ENCODE peak calls at places on chromosome 18, in ten cellular contexts. One of them, this sample, is unnamed.
A peak's percentile ranks its signal among the peaks of the same experiment; 100 is the strongest.

GRCh38 chr18:4017479-4017878 is 437.6 kb downstream of the DLGAP1 start:
- DNase-seq in lower leg skin: no peak
- DNase-seq in WERI-Rb-1: peak; percentile 13
- DNase-seq in heart right ventricle: no peak
- DNase-seq in AG10803: no peak
- DNase-seq in body of pancreas: no peak
- DNase-seq in cardiac muscle cell: no peak
- DNase-seq in heart left ventricle: no peak
- DNase-seq in A549: peak; percentile 54
- DNase-seq in BJ: no peak
- DNase-seq in this sample: peak; percentile 61

GRCh38 chr18:61400714-61401113 is 67.5 kb downstream of the CDH20 start:
- DNase-seq in lower leg skin: no peak
- DNase-seq in WERI-Rb-1: no peak
- DNase-seq in heart right ventricle: no peak
- DNase-seq in AG10803: peak; percentile 69
- DNase-seq in body of pancreas: no peak
- DNase-seq in cardiac muscle cell: peak; percentile 44
- DNase-seq in heart left ventricle: no peak
- DNase-seq in A549: no peak
- DNase-seq in BJ: peak; percentile 17
- DNase-seq in this sample: no peak

GRCh38 chr18:7116001-7116831 is 1.4 kb downstream of the LAMA1 start:
- DNase-seq in lower leg skin: peak; percentile 58
- DNase-seq in WERI-Rb-1: no peak
- DNase-seq in heart right ventricle: no peak
- DNase-seq in AG10803: no peak
- DNase-seq in body of pancreas: no peak
- DNase-seq in cardiac muscle cell: peak; percentile 64
- DNase-seq in heart left ventricle: no peak
- DNase-seq in A549: no peak
- DNase-seq in BJ: no peak
- DNase-seq in this sample: no peak

GRCh38 chr18:44855681-44856080 is 175.0 kb downstream of the SETBP1 start:
- DNase-seq in lower leg skin: no peak
- DNase-seq in WERI-Rb-1: no peak
- DNase-seq in heart right ventricle: no peak
- DNase-seq in AG10803: peak; percentile 31
- DNase-seq in body of pancreas: no peak
- DNase-seq in cardiac muscle cell: no peak
- DNase-seq in heart left ventricle: no peak
- DNase-seq in A549: no peak
- DNase-seq in BJ: no peak
- DNase-seq in this sample: no peak

GRCh38 chr18:63511285-63511684 is 30.9 kb upstream of the SERPINB12 start:
- DNase-seq in lower leg skin: no peak
- DNase-seq in WERI-Rb-1: peak; percentile 60
- DNase-seq in heart right ventricle: peak; percentile 17
- DNase-seq in AG10803: peak; percentile 57
- DNase-seq in body of pancreas: peak; percentile 26
- DNase-seq in cardiac muscle cell: peak; percentile 63
- DNase-seq in heart left ventricle: no peak
- DNase-seq in A549: peak; percentile 68
- DNase-seq in BJ: no peak
- DNase-seq in this sample: peak; percentile 22

GRCh38 chr18:42937434-42937833 is 178.1 kb downstream of the RIT2 start:
- DNase-seq in lower leg skin: no peak
- DNase-seq in WERI-Rb-1: no peak
- DNase-seq in heart right ventricle: no peak
- DNase-seq in AG10803: no peak
- DNase-seq in body of pancreas: no peak
- DNase-seq in cardiac muscle cell: peak; percentile 64
- DNase-seq in heart left ventricle: no peak
- DNase-seq in A549: no peak
- DNase-seq in BJ: no peak
- DNase-seq in this sample: no peak

GRCh38 chr18:6741290-6741689 is 11.8 kb downstream of the ARHGAP28 start:
- DNase-seq in lower leg skin: no peak
- DNase-seq in WERI-Rb-1: no peak
- DNase-seq in heart right ventricle: peak; percentile 36
- DNase-seq in AG10803: peak; percentile 88
- DNase-seq in body of pancreas: peak; percentile 55
- DNase-seq in cardiac muscle cell: peak; percentile 98
- DNase-seq in heart left ventricle: peak; percentile 37
- DNase-seq in A549: peak; percentile 18
- DNase-seq in BJ: peak; percentile 98
- DNase-seq in this sample: no peak

GRCh38 chr18:42051411-42051810 is 96.4 kb downstream of the PIK3C3 start:
- DNase-seq in lower leg skin: no peak
- DNase-seq in WERI-Rb-1: no peak
- DNase-seq in heart right ventricle: no peak
- DNase-seq in AG10803: no peak
- DNase-seq in body of pancreas: no peak
- DNase-seq in cardiac muscle cell: no peak
- DNase-seq in heart left ventricle: no peak
- DNase-seq in A549: no peak
- DNase-seq in BJ: no peak
- DNase-seq in this sample: no peak

GRCh38 chr18:12595571-12596255 is 62.2 kb downstream of the SPIRE1 start:
- DNase-seq in lower leg skin: no peak
- DNase-seq in WERI-Rb-1: no peak
- DNase-seq in heart right ventricle: no peak
- DNase-seq in AG10803: no peak
- DNase-seq in body of pancreas: no peak
- DNase-seq in cardiac muscle cell: no peak
- DNase-seq in heart left ventricle: no peak
- DNase-seq in A549: no peak
- DNase-seq in BJ: no peak
- DNase-seq in this sample: no peak

DNA sequence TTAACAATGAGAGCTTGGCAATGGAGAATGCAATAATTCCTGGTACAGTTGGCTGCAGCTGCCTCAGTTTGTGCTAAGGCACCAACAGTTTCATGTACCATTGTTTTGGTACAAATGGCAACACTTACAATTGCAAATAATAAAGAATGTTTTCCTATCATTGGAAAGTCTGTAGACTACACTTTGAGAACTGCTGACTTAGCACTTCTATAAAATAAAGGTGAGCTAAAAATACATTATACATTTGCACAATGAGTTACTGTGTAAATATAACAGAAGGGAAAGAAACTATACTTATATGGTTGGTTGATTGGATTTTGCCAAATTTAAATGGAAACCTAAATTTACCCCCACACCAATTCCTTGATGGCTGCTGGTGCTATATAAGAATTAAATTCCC is 44.9 kb upstream of the TWSG1 start:
- DNase-seq in lower leg skin: no peak
- DNase-seq in WERI-Rb-1: no peak
- DNase-seq in heart right ventricle: no peak
- DNase-seq in AG10803: no peak
- DNase-seq in body of pancreas: no peak
- DNase-seq in cardiac muscle cell: no peak
- DNase-seq in heart left ventricle: no peak
- DNase-seq in A549: no peak
- DNase-seq in BJ: no peak
- DNase-seq in this sample: no peak
- H3K4me3 ChIP-seq in lower leg skin: no peak overlapping the region
- H3K4me3 ChIP-seq in WERI-Rb-1: no peak overlapping the region
- H3K4me3 ChIP-seq in heart right ventricle: no peak overlapping the region
- H3K4me3 ChIP-seq in AG10803: no peak overlapping the region
- H3K4me3 ChIP-seq in body of pancreas: no peak overlapping the region
- H3K4me3 ChIP-seq in cardiac muscle cell: no peak overlapping the region
- H3K4me3 ChIP-seq in heart left ventricle: no peak overlapping the region
- H3K4me3 ChIP-seq in A549: no peak overlapping the region
- H3K4me3 ChIP-seq in BJ: no peak overlapping the region
- H3K4me3 ChIP-seq in this sample: no peak overlapping the region

GRCh38 chr18:29436459-29436858 is 1259.5 kb upstream of the CDH2 start:
- DNase-seq in lower leg skin: no peak
- DNase-seq in WERI-Rb-1: no peak
- DNase-seq in heart right ventricle: no peak
- DNase-seq in AG10803: no peak
- DNase-seq in body of pancreas: no peak
- DNase-seq in cardiac muscle cell: no peak
- DNase-seq in heart left ventricle: no peak
- DNase-seq in A549: no peak
- DNase-seq in BJ: no peak
- DNase-seq in this sample: no peak

GRCh38 chr18:29434650-29435049 is 1257.7 kb upstream of the CDH2 start:
- DNase-seq in lower leg skin: no peak
- DNase-seq in WERI-Rb-1: no peak
- DNase-seq in heart right ventricle: no peak
- DNase-seq in AG10803: peak; percentile 9
- DNase-seq in body of pancreas: no peak
- DNase-seq in cardiac muscle cell: no peak
- DNase-seq in heart left ventricle: no peak
- DNase-seq in A549: no peak
- DNase-seq in BJ: no peak
- DNase-seq in this sample: no peak

DNA sequence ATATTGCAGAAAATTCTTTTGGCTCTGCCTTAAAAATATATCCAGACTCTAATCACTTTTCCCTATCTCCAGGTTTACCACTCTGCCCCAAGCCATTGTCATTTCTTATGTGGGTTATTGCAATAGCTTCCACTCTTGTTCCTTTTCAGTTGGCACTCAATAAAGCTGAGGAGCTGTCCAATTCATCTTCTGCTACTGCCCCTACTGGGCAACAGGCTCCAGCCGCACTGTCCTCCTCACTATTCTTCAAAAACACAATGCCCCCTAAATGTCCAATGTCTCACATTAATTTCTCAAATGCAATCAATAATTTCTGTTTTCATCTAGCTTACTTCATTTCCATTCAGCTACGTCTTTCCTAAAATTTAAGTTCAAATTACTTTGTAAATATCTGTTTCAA is 1262.5 kb upstream of the CDH2 start:
- DNase-seq in lower leg skin: no peak
- DNase-seq in WERI-Rb-1: no peak
- DNase-seq in heart right ventricle: no peak
- DNase-seq in AG10803: no peak
- DNase-seq in body of pancreas: no peak
- DNase-seq in cardiac muscle cell: no peak
- DNase-seq in heart left ventricle: no peak
- DNase-seq in A549: no peak
- DNase-seq in BJ: no peak
- DNase-seq in this sample: no peak
- TF ChIP-seq CTCF in lower leg skin: no peak
- TF ChIP-seq CTCF in WERI-Rb-1: no peak
- TF ChIP-seq CTCF in heart right ventricle: no peak
- TF ChIP-seq CTCF in AG10803: peak; percentile 9
- TF ChIP-seq CTCF in body of pancreas: no peak
- TF ChIP-seq CTCF in cardiac muscle cell: peak; percentile 17
- TF ChIP-seq CTCF in heart left ventricle: no peak
- TF ChIP-seq CTCF in A549: no peak
- TF ChIP-seq CTCF in BJ: peak; percentile 18
- TF ChIP-seq CTCF in this sample: no peak

GRCh38 chr18:9823805-9824473 is 61.8 kb upstream of the TXNDC2 start:
- DNase-seq in lower leg skin: peak; percentile 56
- DNase-seq in WERI-Rb-1: no peak
- DNase-seq in heart right ventricle: no peak
- DNase-seq in AG10803: peak; percentile 79
- DNase-seq in body of pancreas: no peak
- DNase-seq in cardiac muscle cell: peak; percentile 62
- DNase-seq in heart left ventricle: no peak
- DNase-seq in A549: no peak
- DNase-seq in BJ: peak; percentile 28
- DNase-seq in this sample: no peak

GRCh38 chr18:9826666-9827065 is 59.1 kb upstream of the TXNDC2 start:
- DNase-seq in lower leg skin: peak; percentile 54
- DNase-seq in WERI-Rb-1: no peak
- DNase-seq in heart right ventricle: no peak
- DNase-seq in AG10803: no peak
- DNase-seq in body of pancreas: no peak
- DNase-seq in cardiac muscle cell: no peak
- DNase-seq in heart left ventricle: no peak
- DNase-seq in A549: no peak
- DNase-seq in BJ: no peak
- DNase-seq in this sample: no peak

GRCh38 chr18:9824862-9825479 is 60.8 kb upstream of the TXNDC2 start:
- DNase-seq in lower leg skin: peak; percentile 82
- DNase-seq in WERI-Rb-1: no peak
- DNase-seq in heart right ventricle: no peak
- DNase-seq in AG10803: no peak
- DNase-seq in body of pancreas: no peak
- DNase-seq in cardiac muscle cell: no peak
- DNase-seq in heart left ventricle: no peak
- DNase-seq in A549: no peak
- DNase-seq in BJ: no peak
- DNase-seq in this sample: no peak

GRCh38 chr18:9824474-9824832 is 61.3 kb upstream of the TXNDC2 start:
- DNase-seq in lower leg skin: peak; percentile 70
- DNase-seq in WERI-Rb-1: no peak
- DNase-seq in heart right ventricle: peak; percentile 72
- DNase-seq in AG10803: peak; percentile 95
- DNase-seq in body of pancreas: no peak
- DNase-seq in cardiac muscle cell: peak; percentile 87
- DNase-seq in heart left ventricle: peak; percentile 65
- DNase-seq in A549: peak; percentile 66
- DNase-seq in BJ: no peak
- DNase-seq in this sample: no peak

GRCh38 chr18:9825571-9826073 is 60.2 kb upstream of the TXNDC2 start:
- DNase-seq in lower leg skin: peak; percentile 43
- DNase-seq in WERI-Rb-1: no peak
- DNase-seq in heart right ventricle: no peak
- DNase-seq in AG10803: peak; percentile 95
- DNase-seq in body of pancreas: peak; percentile 79
- DNase-seq in cardiac muscle cell: peak; percentile 95
- DNase-seq in heart left ventricle: no peak
- DNase-seq in A549: peak; percentile 94
- DNase-seq in BJ: peak; percentile 79
- DNase-seq in this sample: no peak
- H3K4me3 ChIP-seq in lower leg skin: no peak overlapping the region
- H3K4me3 ChIP-seq in WERI-Rb-1: no peak overlapping the region
- H3K4me3 ChIP-seq in heart right ventricle: no peak overlapping the region
- H3K4me3 ChIP-seq in AG10803: no peak overlapping the region
- H3K4me3 ChIP-seq in body of pancreas: no peak overlapping the region
- H3K4me3 ChIP-seq in cardiac muscle cell: no peak overlapping the region
- H3K4me3 ChIP-seq in heart left ventricle: no peak overlapping the region
- H3K4me3 ChIP-seq in A549: no peak overlapping the region
- H3K4me3 ChIP-seq in BJ: no peak overlapping the region
- H3K4me3 ChIP-seq in this sample: no peak overlapping the region

DNA sequence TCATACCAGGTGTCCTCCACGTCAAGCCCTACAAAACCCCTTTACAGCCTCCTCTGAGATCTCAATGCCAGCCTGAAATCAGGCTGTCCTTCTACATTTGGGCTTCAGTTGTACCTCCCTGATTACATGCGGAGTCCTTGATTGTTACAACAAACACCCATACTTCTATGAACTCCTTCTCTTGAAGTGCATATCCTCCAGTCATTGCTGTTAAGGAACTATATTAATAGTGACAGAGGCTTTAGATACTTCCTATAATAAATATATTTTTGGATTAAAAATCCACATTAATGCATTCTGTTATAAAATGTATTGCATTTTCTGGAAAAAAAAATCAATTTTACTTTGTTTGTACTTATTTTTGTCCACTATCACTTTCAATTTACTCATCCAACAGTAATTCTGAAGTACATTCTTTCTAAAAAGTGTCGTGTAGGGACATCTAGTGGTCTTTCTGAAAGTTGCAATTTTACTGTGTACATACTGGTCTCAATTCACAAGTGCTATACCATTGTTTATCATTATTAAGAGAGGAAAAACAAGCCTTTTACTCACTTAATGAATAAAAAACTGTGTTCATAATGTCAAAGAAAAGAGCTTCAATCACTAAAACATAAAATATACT is 316.4 kb downstream of the DSEL start:
- DNase-seq in lower leg skin: no peak
- DNase-seq in WERI-Rb-1: no peak
- DNase-seq in heart right ventricle: no peak
- DNase-seq in AG10803: peak; percentile 61
- DNase-seq in body of pancreas: no peak
- DNase-seq in cardiac muscle cell: peak; percentile 78
- DNase-seq in heart left ventricle: no peak
- DNase-seq in A549: peak; percentile 48
- DNase-seq in BJ: peak; percentile 10
- DNase-seq in this sample: peak; percentile 68
- TF ChIP-seq CTCF in lower leg skin: no peak
- TF ChIP-seq CTCF in WERI-Rb-1: no peak
- TF ChIP-seq CTCF in heart right ventricle: peak; percentile 66
- TF ChIP-seq CTCF in AG10803: peak; percentile 75
- TF ChIP-seq CTCF in body of pancreas: peak; percentile 73
- TF ChIP-seq CTCF in cardiac muscle cell: peak; percentile 67
- TF ChIP-seq CTCF in heart left ventricle: peak; percentile 59
- TF ChIP-seq CTCF in A549: peak; percentile 55
- TF ChIP-seq CTCF in BJ: peak; percentile 54
- TF ChIP-seq CTCF in this sample: peak; percentile 52